ENCODE peak calls at places on chromosomes 1 and 21, in eight cellular contexts. P is colonic mucosa; E is mesothelial cell of epicardium; A is astrocyte of the spinal cord; C is CD8-positive, alpha-beta T cell; J is epithelial cell of esophagus; O is ovary; U is upper lobe of right lung. L is an unnamed sample.

GRCh38 chr1:169529068-169529642 is 43.4 kb upstream of the SLC19A2 start:
- DNase-seq in P (peak; percentile 93), E (peak; percentile 31), A (peak; percentile 15), C (no peak), J (peak; percentile 97), O (no peak), U (no peak), L (no peak)

GRCh38 chr1:39681999-39682398 is 9.2 kb downstream of the HPCAL4 start:
- DNase-seq in P (no peak), E (no peak), A (no peak), C (no peak), J (no peak), O (no peak), U (no peak), L (no peak)

GRCh38 chr21:29753216-29753615 is 186.6 kb downstream of the GRIK1 start:
- DNase-seq in P (no peak), E (no peak), A (no peak), C (no peak), J (peak; percentile 22), O (no peak), U (no peak), L (no peak)

GRCh38 chr21:37784591-37785318 is 131.5 kb downstream of the KCNJ6 start:
- DNase-seq in P (no peak), E (no peak), A (no peak), C (no peak), J (no peak), O (no peak), U (no peak), L (no peak)

GRCh38 chr1:64933296-64934070 is 32.9 kb downstream of the JAK1 start:
- DNase-seq in P (no peak), E (no peak), A (peak; percentile 88), C (no peak), J (peak; percentile 41), O (no peak), U (no peak), L (peak; percentile 17)

GRCh38 chr1:184225501-184226487 is 161.0 kb upstream of the C1orf21 start:
- DNase-seq in P (no peak), E (no peak), A (no peak), C (no peak), J (no peak), O (no peak), U (no peak), L (no peak)

GRCh38 chr1:111987502-111987901 is 2.0 kb downstream of the KCND3 start:
- DNase-seq in P (no peak), E (no peak), A (no peak), C (no peak), J (no peak), O (no peak), U (no peak), L (no peak)

GRCh38 chr1:156797212-156797871 is 19.3 kb downstream of the SH2D2A start:
- DNase-seq in P (peak; percentile 50), E (no peak), A (peak; percentile 55), C (no peak), J (peak; percentile 72), O (no peak), U (no peak), L (peak; percentile 67)

GRCh38 chr1:109790735-109791494 is 27.2 kb upstream of the EPS8L3 start:
- DNase-seq in P (peak; percentile 58), E (no peak), A (no peak), C (peak; percentile 72), J (no peak), O (peak; percentile 8), U (peak; percentile 81), L (peak; percentile 84)

GRCh38 chr21:30943920-30944319 is 62.5 kb upstream of the KRTAP11-1 start:
- DNase-seq in P (no peak), E (no peak), A (no peak), C (no peak), J (no peak), O (no peak), U (no peak), L (no peak)

GRCh38 chr21:30936207-30936606 is 54.8 kb upstream of the KRTAP11-1 start:
- DNase-seq in P (no peak), E (no peak), A (no peak), C (no peak), J (no peak), O (no peak), U (no peak), L (no peak)

DNA sequence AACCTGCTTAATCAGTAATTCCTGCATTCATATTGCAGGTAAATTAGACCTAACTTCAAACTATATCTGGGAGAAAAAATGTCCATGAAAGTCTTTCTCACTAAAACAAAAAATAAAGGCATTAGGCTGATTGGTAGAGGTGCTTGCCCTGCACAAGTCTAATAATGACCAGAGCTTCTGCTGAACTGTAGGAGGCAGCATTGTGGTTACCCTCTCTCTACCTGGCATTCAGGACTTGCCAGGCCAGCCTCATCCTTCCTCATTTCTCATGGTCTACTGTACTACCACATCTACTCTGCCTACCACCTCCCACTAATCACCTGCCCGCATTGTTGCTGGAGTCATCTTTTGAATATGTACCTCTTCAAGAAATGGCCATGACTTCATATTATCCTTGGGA is 60.8 kb upstream of the KRTAP11-1 start:
- DNase-seq in P (no peak), E (no peak), A (no peak), C (no peak), J (no peak), O (no peak), U (no peak), L (no peak)
- TF ChIP-seq CTCF in P (no peak), E (no peak), A (no peak), C (no peak), J (no peak), O (no peak), U (no peak), L (no peak)

DNA sequence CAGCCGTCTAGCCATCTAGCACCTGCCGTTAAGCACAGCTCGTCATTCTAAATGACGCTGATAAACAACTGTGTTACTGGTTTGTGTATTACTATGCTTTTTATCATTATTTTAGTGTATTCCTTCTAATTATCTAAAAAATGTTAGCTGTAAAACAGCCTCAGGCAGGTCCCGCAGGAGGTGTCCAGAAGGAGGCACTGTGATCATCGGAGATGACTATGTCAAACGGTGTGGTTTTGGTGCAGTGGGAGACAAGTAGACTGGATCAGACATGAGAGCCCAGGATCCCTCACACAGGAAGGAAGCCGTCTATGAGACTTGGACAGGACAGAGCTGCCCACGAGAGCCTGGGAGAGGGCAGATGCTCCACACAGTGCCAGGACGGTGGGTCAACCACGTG is 55.3 kb upstream of the COL6A1 start:
- DNase-seq in P (no peak), E (no peak), A (no peak), C (no peak), J (no peak), O (no peak), U (no peak), L (no peak)
- TF ChIP-seq CTCF in P (no peak), E (no peak), A (no peak), C (no peak), J (no peak), O (no peak), U (no peak), L (no peak)

DNA sequence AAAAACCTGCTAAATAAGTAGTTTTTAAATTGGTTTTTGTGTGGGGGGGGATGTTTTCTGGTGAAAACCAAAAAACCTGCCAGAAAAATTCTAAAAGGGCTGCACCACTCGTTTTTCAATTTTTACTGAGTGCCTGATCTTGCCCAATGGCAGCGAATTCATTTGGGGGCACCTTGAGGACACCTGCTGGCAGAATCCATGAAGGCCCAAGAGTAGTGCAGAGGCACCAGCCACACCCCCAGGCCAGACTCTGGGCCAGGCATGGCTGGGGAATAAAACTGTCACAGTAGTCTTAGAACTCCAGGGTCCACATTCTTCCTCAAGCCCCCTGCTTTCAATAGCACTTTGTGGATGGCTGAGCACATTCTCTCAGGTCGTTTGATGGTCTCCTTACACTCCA is 50.3 kb downstream of the GLIS1 start:
- DNase-seq in P (no peak), E (no peak), A (no peak), C (no peak), J (no peak), O (no peak), U (no peak), L (no peak)
- TF ChIP-seq CTCF in P (no peak), E (no peak), A (peak; percentile 2), C (no peak), J (peak; percentile 11), O (no peak), U (no peak), L (no peak)

GRCh38 chr1:182713492-182713891 is 29.1 kb upstream of the RGS8 start:
- DNase-seq in P (no peak), E (no peak), A (no peak), C (no peak), J (no peak), O (no peak), U (no peak), L (no peak)
- TF ChIP-seq CTCF in P (no peak), E (no peak), A (no peak), C (no peak), J (no peak), O (no peak), U (no peak), L (no peak)

GRCh38 chr1:160115545-160116276 is at the start of gene ATP1A2:
- DNase-seq in P (no peak), E (no peak), A (no peak), C (no peak), J (no peak), O (no peak), U (no peak), L (no peak)

GRCh38 chr1:160112370-160112769 is 3.2 kb upstream of the ATP1A2 start:
- DNase-seq in P (no peak), E (no peak), A (peak; percentile 46), C (no peak), J (no peak), O (peak; percentile 42), U (no peak), L (no peak)

GRCh38 chr1:160114085-160114484 is 1.5 kb upstream of the ATP1A2 start:
- DNase-seq in P (no peak), E (no peak), A (no peak), C (no peak), J (no peak), O (no peak), U (no peak), L (no peak)

GRCh38 chr1:160116277-160117147 is 953 bp downstream of the ATP1A2 start:
- DNase-seq in P (no peak), E (no peak), A (peak; percentile 50), C (no peak), J (peak; percentile 100), O (no peak), U (no peak), L (no peak)

GRCh38 chr1:160113407-160113806 is 2.2 kb upstream of the ATP1A2 start:
- DNase-seq in P (no peak), E (no peak), A (no peak), C (no peak), J (no peak), O (no peak), U (no peak), L (no peak)
- TF ChIP-seq CTCF in P (no peak), E (peak; percentile 22), A (peak; percentile 7), C (no peak), J (no peak), O (no peak), U (no peak), L (no peak)